ENCODE peak calls at places on chromosomes 11 and 22, in eight cellular contexts. Z is HFFc6, N is heart right ventricle, H is Caco-2, W is prostate gland, J is brain microvascular endothelial cell, G is transverse colon, S is AG04450. F is an unnamed sample.
A peak's percentile ranks its signal among the peaks of the same experiment; 100 is the strongest.

GRCh38 chr22:36027579-36027959 is 1.1 kb downstream of the RBFOX2 start:
- DNase-seq in Z (no peak), N (no peak), H (no peak), W (peak; percentile 7), J (no peak), G (peak; percentile 14), S (no peak), F (no peak)

GRCh38 chr11:116660011-116660410 is 112.8 kb downstream of the BUD13 start:
- DNase-seq in Z (no peak), N (no peak), H (no peak), W (no peak), J (no peak), G (no peak), S (no peak), F (no peak)

GRCh38 chr22:49010901-49011300 is 816.8 kb downstream of the BRD1 start:
- DNase-seq in Z (no peak), N (no peak), H (no peak), W (no peak), J (no peak), G (no peak), S (no peak), F (no peak)

GRCh38 chr11:46361283-46362145 is 14.3 kb downstream of the DGKZ start:
- DNase-seq in Z (no peak), N (peak; percentile 74), H (no peak), W (no peak), J (peak; percentile 69), G (peak; percentile 56), S (no peak), F (no peak)

GRCh38 chr11:69385466-69385820 is 91.5 kb downstream of the MYEOV start:
- DNase-seq in Z (no peak), N (no peak), H (no peak), W (no peak), J (no peak), G (no peak), S (no peak), F (no peak)

GRCh38 chr11:57387284-57388030 is 3.0 kb downstream of the PRG2 start:
- DNase-seq in Z (no peak), N (peak; percentile 47), H (no peak), W (no peak), J (no peak), G (no peak), S (no peak), F (no peak)

GRCh38 chr11:100753562-100753961 is 66.5 kb downstream of the ARHGAP42 start:
- DNase-seq in Z (no peak), N (no peak), H (no peak), W (no peak), J (no peak), G (no peak), S (no peak), F (no peak)

GRCh38 chr11:47415091-47415854 is 6.9 kb downstream of the SLC39A13 start:
- DNase-seq in Z (no peak), N (no peak), H (no peak), W (no peak), J (no peak), G (no peak), S (no peak), F (no peak)

GRCh38 chr22:47793304-47794101 is 1031.1 kb downstream of the TBC1D22A start:
- DNase-seq in Z (no peak), N (no peak), H (no peak), W (no peak), J (no peak), G (no peak), S (no peak), F (no peak)

GRCh38 chr22:19121631-19122142 is 525 bp downstream of the DGCR2 start:
- DNase-seq in Z (peak; percentile 18), N (peak; percentile 65), H (peak; percentile 57), W (peak; percentile 50), J (peak; percentile 19), G (peak; percentile 64), S (no peak), F (no peak)

GRCh38 chr11:57379732-57380131 is 1.2 kb downstream of the PRG3 start:
- DNase-seq in Z (no peak), N (no peak), H (peak; percentile 70), W (no peak), J (no peak), G (no peak), S (no peak), F (no peak)

GRCh38 chr22:30523646-30524489 is 18.4 kb upstream of the SEC14L4 start:
- DNase-seq in Z (no peak), N (no peak), H (no peak), W (no peak), J (no peak), G (no peak), S (no peak), F (no peak)

GRCh38 chr22:47177334-47177815 is 414.9 kb downstream of the TBC1D22A start:
- DNase-seq in Z (no peak), N (peak; percentile 6), H (no peak), W (no peak), J (no peak), G (peak; percentile 6), S (no peak), F (no peak)

GRCh38 chr22:37526376-37526775 is 7.2 kb upstream of the CARD10 start:
- DNase-seq in Z (no peak), N (no peak), H (no peak), W (no peak), J (peak; percentile 41), G (no peak), S (no peak), F (no peak)

GRCh38 chr11:121932646-121933185 is 183.3 kb downstream of the BLID start:
- DNase-seq in Z (peak; percentile 86), N (no peak), H (no peak), W (no peak), J (no peak), G (no peak), S (no peak), F (no peak)

GRCh38 chr22:20238567-20239062 is 29.5 kb downstream of the RTN4R start:
- DNase-seq in Z (no peak), N (peak; percentile 63), H (peak; percentile 75), W (peak; percentile 33), J (no peak), G (peak; percentile 44), S (no peak), F (peak; percentile 98)
- TF ChIP-seq CTCF in Z (peak; percentile 73), N (peak; percentile 67), H (peak; percentile 91), W (peak; percentile 31), J (peak; percentile 65), G (peak; percentile 26), S (peak; percentile 39), F (peak; percentile 50)

GRCh38 chr11:120324932-120325810 is at the start of gene TLCD5:
- DNase-seq in Z (peak; percentile 45), N (peak; percentile 72), H (peak; percentile 91), W (peak; percentile 46), J (peak; percentile 63), G (peak; percentile 36), S (no peak), F (no peak)
- TF ChIP-seq CTCF in Z (peak; percentile 44), N (peak; percentile 36), H (peak; percentile 57), W (no peak), J (peak; percentile 26), G (no peak), S (peak; percentile 15), F (peak; percentile 19)

GRCh38 chr22:17205432-17205831 is 13.8 kb downstream of the ADA2 start:
- DNase-seq in Z (no peak), N (no peak), H (no peak), W (no peak), J (no peak), G (no peak), S (no peak), F (no peak)
- TF ChIP-seq CTCF in Z (no peak), N (peak; percentile 6), H (no peak), W (no peak), J (no peak), G (no peak), S (no peak), F (peak; percentile 36)

DNA sequence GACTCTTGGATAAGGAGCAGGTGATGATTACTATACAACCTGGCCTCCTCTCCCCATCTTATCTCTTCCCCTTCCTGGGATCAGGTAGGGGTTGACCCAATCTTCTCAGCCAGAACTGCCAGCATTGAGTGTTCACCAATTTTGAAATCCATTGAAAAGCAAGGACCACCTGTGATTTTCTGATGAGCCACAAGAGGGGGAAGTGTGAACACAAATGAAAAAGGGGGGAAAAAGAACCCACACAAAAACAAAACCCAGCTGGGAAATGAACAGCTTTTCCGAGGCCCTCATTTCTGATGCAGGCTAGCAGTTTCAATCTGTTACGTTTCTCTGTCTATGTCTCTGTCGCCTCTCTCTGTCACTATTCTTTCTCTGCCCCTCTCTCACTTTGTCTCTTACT is 161.9 kb downstream of the INSC start:
- DNase-seq in Z (no peak), N (no peak), H (peak; percentile 13), W (no peak), J (no peak), G (no peak), S (no peak), F (no peak)
- TF ChIP-seq CTCF in Z (peak; percentile 56), N (peak; percentile 47), H (peak; percentile 52), W (no peak), J (peak; percentile 65), G (no peak), S (peak; percentile 42), F (peak; percentile 55)

GRCh38 chr22:44807915-44808690 is 55.7 kb downstream of the ARHGAP8 start:
- DNase-seq in Z (no peak), N (no peak), H (peak; percentile 34), W (no peak), J (no peak), G (no peak), S (no peak), F (no peak)
- TF ChIP-seq CTCF in Z (peak; percentile 51), N (peak; percentile 5), H (no peak), W (no peak), J (peak; percentile 46), G (no peak), S (peak; percentile 25), F (peak; percentile 30)

GRCh38 chr11:11657101-11657935 is 35.5 kb upstream of the GALNT18 start:
- DNase-seq in Z (no peak), N (no peak), H (no peak), W (no peak), J (no peak), G (no peak), S (no peak), F (no peak)

GRCh38 chr11:11662578-11662977 is 40.8 kb upstream of the GALNT18 start:
- DNase-seq in Z (no peak), N (no peak), H (no peak), W (no peak), J (no peak), G (no peak), S (no peak), F (no peak)

GRCh38 chr11:11661356-11662040 is 39.7 kb upstream of the GALNT18 start:
- DNase-seq in Z (no peak), N (no peak), H (no peak), W (no peak), J (no peak), G (no peak), S (no peak), F (no peak)

GRCh38 chr11:11660351-11660750 is 38.5 kb upstream of the GALNT18 start:
- DNase-seq in Z (no peak), N (no peak), H (no peak), W (no peak), J (no peak), G (no peak), S (no peak), F (no peak)

GRCh38 chr11:11659567-11660341 is 37.9 kb upstream of the GALNT18 start:
- DNase-seq in Z (no peak), N (no peak), H (no peak), W (no peak), J (no peak), G (no peak), S (no peak), F (no peak)
- TF ChIP-seq CTCF in Z (peak; percentile 31), N (peak; percentile 13), H (peak; percentile 21), W (no peak), J (peak; percentile 42), G (no peak), S (no peak), F (no peak)

GRCh38 chr22:50469377-50470305 is 5.2 kb downstream of the SBF1 start:
- DNase-seq in Z (no peak), N (peak; percentile 54), H (no peak), W (peak; percentile 56), J (peak; percentile 19), G (peak; percentile 95), S (no peak), F (no peak)
- TF ChIP-seq CTCF in Z (no peak), N (no peak), H (no peak), W (no peak), J (peak; percentile 6), G (peak; percentile 9), S (no peak), F (no peak)

F was measured in D721Med.